ENCODE peak calls at places on chromosomes 3 and 15, in four cellular contexts. S is BJ, K is hepatocyte, N is GM10248. U is an unnamed sample.

GRCh38 chr3:194633349-194634004 is at the start of gene TMEM44:
- DNase-seq in S (peak; percentile 24), K (peak; percentile 89), N (peak; percentile 91), U (peak; percentile 95)

GRCh38 chr3:43372809-43373587 is 86.7 kb downstream of the SNRK start:
- DNase-seq in S (no peak), K (no peak), N (no peak), U (no peak)

GRCh38 chr15:59994855-59995557 is 9.1 kb upstream of the FOXB1 start:
- DNase-seq in S (no peak), K (no peak), N (peak; percentile 24), U (no peak)

GRCh38 chr15:70264014-70264492 is 166.3 kb upstream of the TLE3 start:
- DNase-seq in S (no peak), K (no peak), N (no peak), U (no peak)

GRCh38 chr15:78018445-78018844 is 59.1 kb downstream of the TBC1D2B start:
- DNase-seq in S (no peak), K (no peak), N (no peak), U (no peak)

GRCh38 chr3:123067689-123068226 is 933 bp downstream of the PDIA5 start:
- DNase-seq in S (no peak), K (no peak), N (no peak), U (peak; percentile 13)

GRCh38 chr15:98292442-98293240 is 332.1 kb downstream of the ARRDC4 start:
- DNase-seq in S (no peak), K (peak; percentile 68), N (peak; percentile 64), U (peak; percentile 72)

GRCh38 chr3:32340039-32340438 is 51.6 kb upstream of the CMTM7 start:
- DNase-seq in S (no peak), K (peak; percentile 79), N (peak; percentile 54), U (peak; percentile 13)

GRCh38 chr15:72782993-72783562 is 480 bp downstream of the ADPGK start:
- DNase-seq in S (no peak), K (no peak), N (peak; percentile 66), U (no peak)

GRCh38 chr3:62361824-62362223 is 11.5 kb downstream of the FEZF2 start:
- DNase-seq in S (no peak), K (no peak), N (no peak), U (no peak)

GRCh38 chr3:46553154-46553553 is 12.9 kb downstream of the LRRC2 start:
- DNase-seq in S (no peak), K (no peak), N (no peak), U (no peak)

GRCh38 chr3:100796556-100796955 is 87.3 kb downstream of the TFG start:
- DNase-seq in S (no peak), K (peak; percentile 8), N (peak; percentile 6), U (no peak)

GRCh38 chr3:156812521-156813335 is 13.4 kb upstream of the LEKR1 start:
- DNase-seq in S (no peak), K (peak; percentile 67), N (peak; percentile 33), U (peak; percentile 66)

GRCh38 chr15:55402707-55403106 is 5.5 kb downstream of the CCPG1 start:
- DNase-seq in S (no peak), K (no peak), N (no peak), U (no peak)

GRCh38 chr15:68818671-68819450 is 1.8 kb downstream of the ANP32A start:
- DNase-seq in S (no peak), K (peak; percentile 69), N (peak; percentile 49), U (peak; percentile 49)

GRCh38 chr3:70298385-70298784 is 14.1 kb downstream of the MDFIC2 start:
- DNase-seq in S (no peak), K (no peak), N (no peak), U (no peak)

GRCh38 chr15:61159901-61160300 is 69.2 kb downstream of the RORA start:
- DNase-seq in S (no peak), K (no peak), N (no peak), U (no peak)

GRCh38 chr3:182980204-182981037 is at the start of gene DCUN1D1:
- DNase-seq in S (peak; percentile 11), K (peak; percentile 95), N (peak; percentile 96), U (peak; percentile 98)

GRCh38 chr15:64883997-64884511 is 27.6 kb upstream of the ANKDD1A start:
- DNase-seq in S (peak; percentile 50), K (peak; percentile 75), N (peak; percentile 70), U (peak; percentile 63)

GRCh38 chr3:112056451-112056929 is 22.0 kb downstream of the TMPRSS7 start:
- DNase-seq in S (no peak), K (no peak), N (no peak), U (no peak)

GRCh38 chr15:59657635-59658125 is 365 bp upstream of the GTF2A2 start:
- DNase-seq in S (no peak), K (no peak), N (no peak), U (peak; percentile 15)

GRCh38 chr3:101311676-101312075 is 8.7 kb downstream of the IMPG2 start:
- DNase-seq in S (no peak), K (no peak), N (no peak), U (no peak)

GRCh38 chr3:31399270-31399669 is 133.5 kb upstream of the STT3B start:
- DNase-seq in S (no peak), K (no peak), N (no peak), U (no peak)

GRCh38 chr3:188900421-188900941 is 271.3 kb upstream of the TPRG1 start:
- DNase-seq in S (peak; percentile 53), K (no peak), N (no peak), U (no peak)

GRCh38 chr3:52154135-52155094 is at the start of gene POC1A:
- DNase-seq in S (peak; percentile 93), K (peak; percentile 99), N (peak; percentile 92), U (peak; percentile 92)

GRCh38 chr3:52155912-52156311 is 1.7 kb upstream of the POC1A start:
- DNase-seq in S (no peak), K (no peak), N (no peak), U (no peak)

GRCh38 chr3:52150860-52151259 is 3.4 kb downstream of the POC1A start:
- DNase-seq in S (no peak), K (no peak), N (no peak), U (no peak)

GRCh38 chr3:52150357-52150756 is 3.9 kb downstream of the POC1A start:
- DNase-seq in S (no peak), K (no peak), N (no peak), U (no peak)

GRCh38 chr3:52153389-52154096 is 680 bp downstream of the POC1A start:
- DNase-seq in S (no peak), K (peak; percentile 39), N (no peak), U (peak; percentile 53)
- TF ChIP-seq CTCF in S (no peak), K (no peak), N (no peak), U (no peak)

GRCh38 chr15:74960286-74960685 is 3.7 kb upstream of the RPP25 start:
- DNase-seq in S (no peak), K (no peak), N (no peak), U (no peak)

GRCh38 chr15:74958320-74958907 is 1.8 kb upstream of the RPP25 start:
- DNase-seq in S (no peak), K (peak; percentile 77), N (no peak), U (peak; percentile 63)

GRCh38 chr15:74959643-74959939 is 3.0 kb upstream of the RPP25 start:
- DNase-seq in S (no peak), K (no peak), N (no peak), U (no peak)

GRCh38 chr15:74957301-74958035 is 896 bp upstream of the RPP25 start:
- DNase-seq in S (no peak), K (no peak), N (no peak), U (no peak)

DNA sequence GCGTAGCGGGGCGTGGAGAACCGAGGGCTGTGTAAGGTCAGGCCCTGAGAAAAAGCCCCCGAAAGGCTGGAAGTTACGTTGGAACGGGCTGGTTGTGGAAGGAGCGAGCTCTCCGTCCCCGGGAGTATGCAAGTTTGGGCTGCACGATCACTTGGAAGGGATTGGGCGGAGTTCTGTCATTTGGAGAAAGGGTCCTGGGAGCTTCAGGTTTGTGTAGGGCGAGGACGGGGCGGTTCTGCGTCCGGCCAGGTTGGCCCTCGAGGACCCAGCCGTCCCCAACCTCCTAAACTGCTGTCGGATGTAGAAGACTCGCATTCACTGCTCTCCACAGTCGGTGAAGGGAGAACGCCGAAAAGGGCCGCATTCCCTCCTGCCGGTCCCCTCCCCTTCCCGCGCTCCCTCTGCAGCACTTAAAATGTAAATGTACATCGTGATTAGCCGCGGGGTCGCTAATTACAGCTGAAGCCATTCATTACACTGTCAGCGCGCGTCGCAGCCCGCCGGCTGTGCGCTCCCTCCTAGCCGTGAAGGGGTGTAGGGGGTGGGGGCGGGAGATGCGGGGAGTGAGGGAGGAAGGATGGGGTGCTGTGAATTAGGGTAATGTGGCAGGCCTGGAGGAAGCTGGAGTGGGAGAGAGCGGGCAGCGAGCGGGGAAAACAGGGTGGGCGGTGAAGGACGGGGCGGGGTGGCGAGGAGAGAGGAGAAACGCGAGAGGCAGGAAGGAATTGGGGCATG is 2.5 kb upstream of the RPP25 start:
- DNase-seq in S (no peak), K (no peak), N (no peak), U (no peak)
- TF ChIP-seq CTCF in S (no peak), K (no peak), N (no peak), U (no peak)

DNA sequence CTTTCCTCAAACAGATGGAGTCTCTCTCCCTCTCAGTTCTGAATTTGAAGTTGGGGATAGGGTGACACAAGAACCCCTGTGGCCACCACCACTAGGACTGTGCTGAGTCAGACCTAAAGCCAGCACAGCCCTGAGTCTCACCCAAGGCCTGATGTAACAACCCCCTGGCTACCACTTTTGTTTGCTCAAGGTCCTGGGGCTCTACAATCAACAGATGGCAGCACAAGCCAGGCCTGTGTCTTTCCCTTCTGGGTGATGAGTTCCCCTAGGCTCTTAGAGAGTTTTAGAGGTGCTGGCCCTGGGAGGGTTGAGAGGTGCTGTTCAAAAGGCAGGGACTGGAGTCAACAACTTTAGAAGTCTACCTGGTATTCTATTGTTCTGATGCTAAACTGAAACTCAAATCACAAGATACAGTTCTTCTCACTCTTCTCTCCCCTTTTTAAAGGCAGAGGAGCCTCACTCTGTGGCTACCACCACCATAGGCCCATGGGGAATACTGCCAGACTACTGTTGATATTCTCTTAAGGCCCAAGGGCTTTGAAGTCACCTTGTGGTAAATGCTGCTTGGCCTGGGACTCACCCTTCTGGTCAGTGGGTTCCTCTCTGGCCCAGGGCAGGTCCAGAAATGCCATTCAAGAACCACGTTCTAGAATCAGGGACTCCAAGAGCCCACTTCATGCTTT is 6.5 kb downstream of the OR5K4 start:
- DNase-seq in S (no peak), K (no peak), N (no peak), U (peak; percentile 52)
- TF ChIP-seq CTCF in S (no peak), K (no peak), N (no peak), U (no peak)

GRCh38 chr15:51621917-51622268 is 678 bp downstream of the DMXL2 start:
- DNase-seq in S (no peak), K (peak; percentile 68), N (peak; percentile 60), U (peak; percentile 42)
- TF ChIP-seq CTCF in S (peak; percentile 32), K (no peak), N (peak; percentile 14), U (no peak)

U was measured in Calu3.